ENCODE peak calls at places on chromosome 16, in six cellular contexts. H is IMR-90; Q is RWPE1; E is psoas muscle; K is CD8-positive, alpha-beta T cell; M is PC-3. N is an unnamed sample.

GRCh38 chr16:19284207-19284606 is 1.3 kb upstream of the CLEC19A start:
- DNase-seq in H (no peak), Q (peak; percentile 73), E (no peak), K (no peak), M (peak; percentile 93), N (no peak)

GRCh38 chr16:21326459-21326858 is 48.4 kb upstream of the CRYM start:
- DNase-seq in H (no peak), Q (no peak), E (no peak), K (no peak), M (no peak), N (no peak)

GRCh38 chr16:56898847-56899246 is 33.1 kb upstream of the HERPUD1 start:
- DNase-seq in H (no peak), Q (no peak), E (no peak), K (no peak), M (no peak), N (no peak)

GRCh38 chr16:57384248-57385070 is 12.2 kb downstream of the CX3CL1 start:
- DNase-seq in H (no peak), Q (no peak), E (no peak), K (no peak), M (no peak), N (no peak)

GRCh38 chr16:19704321-19705130 is 13.5 kb downstream of the KNOP1 start:
- DNase-seq in H (peak; percentile 77), Q (peak; percentile 52), E (peak; percentile 64), K (no peak), M (peak; percentile 16), N (no peak)

GRCh38 chr16:22721497-22722100 is 92.4 kb upstream of the HS3ST2 start:
- DNase-seq in H (no peak), Q (no peak), E (no peak), K (no peak), M (no peak), N (no peak)

GRCh38 chr16:57723170-57723569 is 12.4 kb upstream of the KATNB1 start:
- DNase-seq in H (no peak), Q (no peak), E (no peak), K (no peak), M (no peak), N (no peak)

GRCh38 chr16:1924095-1924494 is 5.9 kb upstream of the HS3ST6 start:
- DNase-seq in H (no peak), Q (no peak), E (no peak), K (no peak), M (no peak), N (no peak)

GRCh38 chr16:16158741-16159374 is 64.4 kb downstream of the ABCC6 start:
- DNase-seq in H (peak; percentile 21), Q (no peak), E (no peak), K (no peak), M (peak; percentile 9), N (no peak)

GRCh38 chr16:57591086-57591869 is 37.2 kb upstream of the ADGRG1 start:
- DNase-seq in H (peak; percentile 82), Q (peak; percentile 92), E (peak; percentile 71), K (no peak), M (peak; percentile 86), N (peak; percentile 65)

GRCh38 chr16:66489385-66489784 is 60.5 kb downstream of the TK2 start:
- DNase-seq in H (no peak), Q (no peak), E (no peak), K (no peak), M (no peak), N (no peak)
- TF ChIP-seq CTCF in H (no peak), Q (no peak), E (no peak), K (no peak), M (no peak), N (no peak)

DNA sequence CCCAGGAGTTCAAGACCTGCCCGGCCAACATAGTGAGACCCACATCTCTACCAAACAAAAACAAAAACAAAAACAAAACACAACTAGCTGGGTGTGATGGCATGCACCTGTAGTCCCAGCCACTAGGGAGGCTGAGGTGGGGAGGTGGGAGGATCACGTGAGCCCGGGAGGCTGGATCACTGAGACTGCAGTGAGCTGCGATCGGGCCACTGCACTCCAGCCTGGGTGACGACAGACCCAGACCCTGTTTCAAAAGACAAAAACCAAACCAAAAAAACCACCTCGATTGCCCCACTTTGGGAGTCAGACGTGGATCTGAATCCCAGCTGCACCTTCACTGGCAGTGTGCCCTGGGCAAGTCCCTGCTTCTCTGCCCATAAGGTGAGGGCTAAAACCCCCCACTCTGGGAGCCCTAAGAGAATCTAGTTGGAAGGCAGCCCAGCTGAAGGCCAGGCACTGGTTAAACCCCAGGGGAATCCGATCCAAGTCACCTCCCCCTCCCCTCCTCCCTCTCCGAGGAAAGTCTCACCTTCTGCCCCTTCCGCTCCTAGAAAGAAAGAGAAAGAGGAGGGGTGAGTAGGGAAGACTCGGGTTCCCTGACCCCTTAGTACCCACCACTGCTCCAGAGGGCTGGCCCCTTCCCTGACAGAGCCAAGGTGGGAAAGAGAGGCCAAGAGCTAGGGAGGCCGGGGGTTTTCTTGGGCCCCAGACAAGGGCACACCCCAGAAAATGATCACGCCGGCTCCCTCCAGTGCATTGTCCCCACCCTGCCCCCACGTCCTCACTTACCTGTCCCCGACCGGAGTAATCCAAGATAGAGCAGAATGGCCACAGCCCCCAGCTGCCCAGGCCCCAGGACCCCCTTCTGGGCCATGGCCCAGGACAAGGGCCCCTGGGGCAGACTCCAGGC is 647 bp downstream of the PRSS8 start:
- DNase-seq in H (no peak), Q (peak; percentile 50), E (no peak), K (no peak), M (peak; percentile 14), N (no peak)
- TF ChIP-seq CTCF in H (no peak), Q (no peak), E (no peak), K (no peak), M (no peak), N (peak; percentile 43)

GRCh38 chr16:48611329-48612137 is 1.6 kb upstream of the N4BP1 start:
- DNase-seq in H (no peak), Q (peak; percentile 82), E (no peak), K (peak; percentile 65), M (no peak), N (no peak)

GRCh38 chr16:48608452-48608851 is 1.5 kb downstream of the N4BP1 start:
- DNase-seq in H (no peak), Q (peak; percentile 44), E (no peak), K (peak; percentile 20), M (peak; percentile 9), N (no peak)

GRCh38 chr16:48607056-48607825 is 2.7 kb downstream of the N4BP1 start:
- DNase-seq in H (peak; percentile 67), Q (peak; percentile 88), E (no peak), K (no peak), M (peak; percentile 85), N (no peak)

GRCh38 chr16:48609453-48610023 is 442 bp downstream of the N4BP1 start:
- DNase-seq in H (peak; percentile 54), Q (peak; percentile 39), E (peak; percentile 87), K (peak; percentile 31), M (no peak), N (no peak)

GRCh38 chr16:48608871-48609452 is 1.0 kb downstream of the N4BP1 start:
- DNase-seq in H (no peak), Q (no peak), E (no peak), K (no peak), M (no peak), N (no peak)
- TF ChIP-seq CTCF in H (no peak), Q (no peak), E (no peak), K (no peak), M (no peak), N (no peak)

GRCh38 chr16:53753431-53753830 is 49.5 kb downstream of the FTO start:
- DNase-seq in H (no peak), Q (no peak), E (no peak), K (no peak), M (no peak), N (no peak)
- TF ChIP-seq CTCF in H (no peak), Q (no peak), E (no peak), K (no peak), M (no peak), N (no peak)

GRCh38 chr16:11698271-11698689 is 30.0 kb downstream of the SNN start:
- DNase-seq in H (peak; percentile 17), Q (peak; percentile 20), E (no peak), K (no peak), M (peak; percentile 41), N (no peak)
- TF ChIP-seq CTCF in H (peak; percentile 10), Q (no peak), E (no peak), K (no peak), M (peak; percentile 45), N (no peak)

N was measured in progenitor cell of endocrine pancreas.